ENCODE peak calls at places on chromosomes 13 and 19, in ten cellular contexts. I, J, L, E, K, N, R, P, F and W are unnamed samples.

GRCh38 chr19:30411714-30412113 is 39.5 kb downstream of the ZNF536 start:
- DNase-seq in F (no peak), L (no peak), N (no peak), P (no peak), K (no peak), I (no peak), E (no peak), R (no peak), J (no peak), W (no peak)

GRCh38 chr19:32354345-32354744 is 8.9 kb downstream of the ZNF507 start:
- DNase-seq in E (no peak), L (no peak), I (no peak), R (no peak), J (no peak), F (no peak), P (no peak), N (no peak), K (no peak), W (no peak)

GRCh38 chr13:102707465-102707864 is 12.6 kb upstream of the METTL21C start:
- DNase-seq in R (no peak), P (no peak), K (no peak), J (no peak), N (no peak), I (no peak), F (no peak), L (no peak), E (no peak), W (no peak)

GRCh38 chr19:36605101-36605838 is at the start of gene ZNF382:
- DNase-seq in N (peak; percentile 90), F (peak; percentile 91), L (peak; percentile 82), K (peak; percentile 75), E (peak; percentile 83), P (no peak), J (peak; percentile 73), R (peak; percentile 77), I (peak; percentile 79), W (no peak)

GRCh38 chr19:43599635-43600295 is 3.4 kb downstream of the ZNF576 start:
- DNase-seq in J (no peak), F (no peak), N (no peak), E (no peak), R (no peak), K (no peak), I (no peak), L (no peak), P (no peak), W (no peak)

GRCh38 chr19:7618366-7618765 is 11.0 kb downstream of the XAB2 start:
- DNase-seq in P (no peak), J (no peak), E (no peak), I (no peak), K (no peak), R (no peak), F (no peak), N (no peak), L (no peak), W (no peak)

GRCh38 chr19:4012975-4013634 is 5.6 kb downstream of the PIAS4 start:
- DNase-seq in E (no peak), R (no peak), J (no peak), L (no peak), F (no peak), K (no peak), I (no peak), N (no peak), P (no peak), W (no peak)

GRCh38 chr13:66405908-66406802 is 824.0 kb downstream of the PCDH9 start:
- DNase-seq in P (peak; percentile 38), F (no peak), N (no peak), L (no peak), K (no peak), E (peak; percentile 37), J (no peak), I (no peak), R (no peak), W (no peak)

GRCh38 chr13:95100525-95101121 is 200.6 kb downstream of the ABCC4 start:
- DNase-seq in K (no peak), R (no peak), F (peak; percentile 71), I (no peak), P (peak; percentile 81), J (no peak), E (peak; percentile 63), L (no peak), N (no peak), W (peak; percentile 9)

GRCh38 chr13:30256713-30257432 is 50.5 kb downstream of the KATNAL1 start:
- DNase-seq in J (no peak), F (no peak), N (no peak), L (no peak), I (no peak), K (no peak), R (no peak), E (no peak), P (no peak), W (no peak)

GRCh38 chr19:11390359-11390758 is 6.2 kb upstream of the EPOR start:
- DNase-seq in N (no peak), F (no peak), R (no peak), I (no peak), E (no peak), J (no peak), P (no peak), L (no peak), K (no peak), W (no peak)

GRCh38 chr19:32896516-32897214 is 27.1 kb upstream of the SLC7A9 start:
- DNase-seq in N (no peak), J (no peak), K (no peak), I (no peak), L (no peak), F (no peak), E (no peak), R (no peak), P (no peak), W (no peak)

GRCh38 chr19:38267780-38268430 is 3.5 kb downstream of the SPINT2 start:
- DNase-seq in K (no peak), P (no peak), I (no peak), F (no peak), E (no peak), J (no peak), R (no peak), L (no peak), N (no peak), W (no peak)